ENCODE peak calls at places on chromosomes 4 and X, in four cellular contexts. F, A, N and Z are unnamed samples.

GRCh38 chr4:86582453-86582852 is 11.7 kb upstream of the PTPN13 start:
- DNase-seq in N (no peak), A (peak), F (no peak), Z (peak)

GRCh38 chr4:155777971-155778710 is 19.3 kb downstream of the GUCY1B1 start:
- DNase-seq in N (peak), A (no peak), F (peak), Z (no peak)

GRCh38 chrX:134782796-134783195 is 124.5 kb upstream of the PLAC1 start:
- DNase-seq in N (peak), A (no peak), F (peak), Z (no peak)

GRCh38 chr4:150960818-150961217 is 54.3 kb downstream of the LRBA start:
- DNase-seq in A (no peak), N (peak), F (no peak), Z (peak)

GRCh38 chrX:154428176-154429171 is at the start of gene ATP6AP1:
- DNase-seq in A (peak), F (peak), N (peak), Z (peak)

GRCh38 chr4:77893451-77893850 is 30.8 kb downstream of the MRPL1 start:
- DNase-seq in N (no peak), F (no peak), A (no peak), Z (no peak)

GRCh38 chr4:37976991-37977470 is 16.8 kb downstream of the PTTG2 start:
- DNase-seq in A (peak), N (peak), F (peak), Z (peak)

GRCh38 chr4:122666527-122667245 is 45.8 kb upstream of the IL21 start:
- DNase-seq in N (peak), A (no peak), F (peak), Z (peak)

GRCh38 chr4:155433636-155434360 is 57.0 kb upstream of the MAP9 start:
- DNase-seq in N (peak), A (no peak), F (peak), Z (no peak)

GRCh38 chr4:3031357-3032064 is 42.8 kb downstream of the HTT-AS start:
- DNase-seq in A (peak), F (no peak), N (no peak), Z (peak)

GRCh38 chr4:138981930-138982390 is 33.6 kb upstream of the NOCT start:
- DNase-seq in N (peak), A (peak), F (peak), Z (peak)

GRCh38 chr4:25172964-25173917 is 13.0 kb upstream of the SEPSECS start:
- DNase-seq in N (peak), A (no peak), F (peak), Z (peak)

GRCh38 chrX:70525733-70526132 is 81.1 kb downstream of the DLG3 start:
- DNase-seq in F (no peak), A (no peak), N (no peak), Z (no peak)

GRCh38 chr4:168028568-168028967 is 63.8 kb upstream of the ANXA10 start:
- DNase-seq in A (no peak), F (peak), N (peak), Z (peak)

GRCh38 chr4:37224832-37225231 is 19.7 kb upstream of the NWD2 start:
- DNase-seq in F (no peak), A (no peak), N (no peak), Z (no peak)

GRCh38 chrX:131729295-131729694 is 185.4 kb downstream of the OR13H1 start:
- DNase-seq in N (no peak), A (no peak), F (peak), Z (no peak)

GRCh38 chr4:145734576-145735329 is 54.8 kb downstream of the C4orf51 start:
- DNase-seq in N (peak), A (peak), F (peak), Z (peak)

GRCh38 chrX:81876437-81876836 is 674.5 kb downstream of the SH3BGRL start:
- DNase-seq in A (no peak), F (no peak), N (no peak), Z (no peak)

GRCh38 chr4:159206427-159206871 is 103.6 kb downstream of the RAPGEF2 start:
- DNase-seq in N (peak), F (peak), A (no peak), Z (peak)

GRCh38 chr4:189769131-189769530 is 171.5 kb upstream of the FRG1 start:
- DNase-seq in N (no peak), A (no peak), F (no peak), Z (no peak)